ENCODE peak calls at places on chromosomes 13 and 19, in four cellular contexts. F is sigmoid colon, U is Peyer's patch, V is breast epithelium. P is an unnamed sample. For H3K4me1, the result is how much of the 10 kb centered on the place peaks cover.

GRCh38 chr13:42964681-42965305 is 27.2 kb downstream of the EPSTI1 start:
- DNase-seq in F (no peak), U (no peak), V (no peak), P (no peak)

GRCh38 chr13:33797622-33798021 is 20.3 kb upstream of the RFC3 start:
- DNase-seq in F (no peak), U (no peak), V (no peak), P (no peak)

GRCh38 chr13:80224468-80224867 is 116.5 kb downstream of the SPRY2 start:
- DNase-seq in F (no peak), U (no peak), V (no peak), P (no peak)

GRCh38 chr19:15353908-15354307 is 21.6 kb upstream of the BRD4 start:
- DNase-seq in F (no peak), U (no peak), V (no peak), P (no peak)

GRCh38 chr13:113654591-113655357 is 3.2 kb downstream of the ATP4B start:
- DNase-seq in F (peak), U (peak), V (no peak), P (no peak)

GRCh38 chr13:32904271-32904670 is 112.0 kb upstream of the KL start:
- DNase-seq in F (no peak), U (no peak), V (no peak), P (no peak)

GRCh38 chr13:68323106-68323505 is 1093.0 kb upstream of the PCDH9 start:
- DNase-seq in F (no peak), U (no peak), V (no peak), P (no peak)

GRCh38 chr19:11451942-11452813 is 16.7 kb downstream of the PRKCSH start:
- DNase-seq in F (no peak), U (no peak), V (no peak), P (no peak)

GRCh38 chr19:38079926-38080380 is 144.1 kb downstream of the DPF1 start:
- DNase-seq in F (no peak), U (no peak), V (no peak), P (no peak)

GRCh38 chr13:35164324-35164932 is 222.4 kb downstream of the NBEA start:
- DNase-seq in F (no peak), U (no peak), V (no peak), P (no peak)

GRCh38 chr19:54653181-54653809 is 9.5 kb upstream of the LILRB4 start:
- DNase-seq in F (no peak), U (no peak), V (no peak), P (no peak)

GRCh38 chr19:18401580-18402112 is 4.2 kb upstream of the LRRC25 start:
- DNase-seq in F (peak), U (peak), V (no peak), P (no peak)

GRCh38 chr13:99974296-99974938 is 2.9 kb upstream of the ZIC5 start:
- DNase-seq in F (no peak), U (peak), V (no peak), P (no peak)

GRCh38 chr13:95222733-95223018 is 78.6 kb downstream of the ABCC4 start:
- DNase-seq in F (no peak), U (no peak), V (no peak), P (no peak)

GRCh38 chr13:44578064-44578394 is 1.9 kb upstream of the TSC22D1 start:
- DNase-seq in F (no peak), U (no peak), V (no peak), P (no peak)

DNA sequence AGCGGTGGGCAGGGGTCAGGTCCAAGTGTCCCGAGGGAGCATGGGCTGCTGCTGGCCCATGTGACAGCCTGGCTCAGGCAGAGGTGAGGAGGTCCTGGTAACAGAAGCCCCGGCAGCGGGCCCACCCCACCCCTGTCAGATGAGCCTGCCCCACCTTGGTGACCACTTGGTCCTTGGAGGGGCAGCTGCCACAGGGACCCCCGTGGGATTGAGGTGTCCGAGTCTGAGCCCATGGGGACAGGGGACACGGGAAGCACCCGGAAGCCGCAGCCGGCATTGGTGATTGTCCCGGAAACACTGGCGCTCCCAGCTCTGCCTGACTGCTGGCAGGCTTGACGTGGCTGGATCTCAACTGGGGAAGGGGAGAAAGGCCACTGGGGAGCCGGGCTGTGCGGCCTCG is 149.1 kb downstream of the KDM4B start:
- DNase-seq in F (no peak), U (no peak), V (no peak), P (no peak)
- TF ChIP-seq POLR2A in F (no peak), U (no peak), V (no peak), P (no peak)

DNA sequence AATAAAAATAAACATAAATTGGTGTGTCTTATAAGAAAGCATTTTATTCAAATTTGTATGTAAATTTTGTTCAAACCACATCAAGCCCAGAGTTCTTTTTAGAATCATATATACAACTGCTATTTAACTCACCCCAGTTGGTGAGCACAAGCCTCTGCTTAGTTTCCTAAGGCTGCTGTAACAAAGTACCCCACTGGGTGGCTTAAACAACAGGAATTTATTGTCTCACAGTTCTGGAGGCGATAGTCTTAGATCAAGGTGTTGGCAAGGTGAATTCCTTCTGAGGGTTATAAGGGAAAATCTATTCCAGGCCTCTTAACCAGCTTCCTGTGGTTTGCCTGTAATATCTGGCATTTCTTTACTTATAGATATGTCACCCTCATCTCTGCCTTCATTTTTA is 1133.5 kb downstream of the OLFM4 start:
- DNase-seq in F (no peak), U (no peak), V (no peak), P (no peak)
- TF ChIP-seq CTCF in F (no peak), U (no peak), V (no peak), P (no peak)

GRCh38 chr19:41327499-41328156 is 17.7 kb downstream of the CCDC97 start:
- DNase-seq in F (no peak), U (peak), V (peak), P (peak)

GRCh38 chr19:41325640-41325946 is 15.6 kb downstream of the CCDC97 start:
- DNase-seq in F (no peak), U (no peak), V (no peak), P (no peak)

GRCh38 chr19:41324921-41325639 is 15.1 kb downstream of the CCDC97 start:
- DNase-seq in F (peak), U (peak), V (peak), P (peak)

GRCh38 chr19:41327076-41327475 is 17.1 kb downstream of the CCDC97 start:
- DNase-seq in F (no peak), U (no peak), V (no peak), P (no peak)

GRCh38 chr19:41325947-41326706 is 16.2 kb downstream of the CCDC97 start:
- DNase-seq in F (no peak), U (peak), V (no peak), P (no peak)
- H3K4me1 ChIP-seq in F (half or more), U (half or more), V (under half), P (under half)

GRCh38 chr19:35249848-35250711 is 1.3 kb downstream of the LSR start:
- DNase-seq in F (peak), U (peak), V (no peak), P (no peak)

GRCh38 chr19:35249146-35249847 is 495 bp downstream of the LSR start:
- DNase-seq in F (peak), U (no peak), V (no peak), P (no peak)

GRCh38 chr19:35246466-35247096 is 2.2 kb upstream of the LSR start:
- DNase-seq in F (no peak), U (peak), V (no peak), P (no peak)

GRCh38 chr19:35247526-35248309 is 1.1 kb upstream of the LSR start:
- DNase-seq in F (no peak), U (peak), V (peak), P (peak)

DNA sequence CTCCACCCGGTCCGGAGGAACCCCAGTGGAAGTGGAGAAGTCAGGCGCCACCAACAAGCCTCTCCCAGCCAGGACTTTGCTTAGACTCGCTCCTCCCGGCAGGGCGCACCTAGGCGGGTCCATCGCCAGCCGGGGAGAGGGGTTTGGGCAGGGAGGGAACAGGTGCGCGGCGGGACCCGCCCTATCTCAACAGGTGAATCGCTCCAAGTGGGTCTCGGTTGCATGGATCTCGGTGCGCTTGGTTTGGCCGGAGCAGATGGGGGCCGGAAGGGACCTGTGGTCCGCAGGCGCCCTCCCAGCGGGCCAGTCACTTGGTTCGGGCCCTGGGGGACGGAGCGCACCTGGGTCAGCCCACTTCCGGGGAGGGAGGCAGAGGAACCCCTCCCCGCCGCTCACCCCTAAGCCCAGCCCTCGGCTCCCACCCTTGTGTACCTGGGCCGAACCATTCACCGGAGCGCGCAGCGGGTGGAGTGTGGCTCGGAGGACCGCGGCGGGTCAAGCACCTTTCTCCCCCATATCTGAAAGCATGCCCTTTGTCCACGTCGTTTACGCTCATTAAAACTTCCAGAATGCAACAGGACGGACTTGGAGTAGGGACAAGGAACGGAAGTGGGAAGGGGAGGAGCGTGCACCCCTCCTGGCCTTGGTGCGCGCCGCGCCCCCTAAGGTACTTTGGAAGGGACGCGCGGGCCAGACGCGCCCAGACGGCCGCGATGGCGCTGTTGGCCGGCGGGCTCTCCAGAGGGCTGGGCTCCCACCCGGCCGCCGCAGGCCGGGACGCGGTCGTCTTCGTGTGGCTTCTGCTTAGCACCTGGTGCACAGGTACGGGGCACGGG is at the start of gene LSR:
- DNase-seq in F (no peak), U (peak), V (peak), P (peak)
- TF ChIP-seq POLR2A in F (no peak), U (peak), V (no peak), P (no peak)

DNA sequence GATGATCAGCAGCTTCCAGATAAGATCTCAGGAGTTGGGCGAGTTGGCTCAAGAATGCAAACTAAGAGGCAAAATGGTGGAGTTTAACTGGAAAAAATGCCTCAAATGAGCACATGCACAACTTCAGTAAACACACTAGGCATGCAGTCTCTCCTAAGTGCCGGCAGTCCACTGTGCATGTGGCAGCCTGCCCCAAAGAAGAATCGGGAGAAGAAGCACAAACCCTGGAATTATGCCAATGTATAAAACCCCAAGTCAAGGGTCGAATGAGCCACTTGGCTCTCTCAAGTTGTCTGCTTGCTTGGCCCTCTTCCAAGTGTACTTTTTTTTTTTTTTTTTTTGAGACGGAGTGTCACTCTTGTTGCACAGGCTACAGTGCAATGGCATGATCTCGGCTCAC is 53.3 kb upstream of the SLITRK1 start:
- DNase-seq in F (no peak), U (no peak), V (no peak), P (no peak)
- TF ChIP-seq CTCF in F (no peak), U (no peak), V (no peak), P (no peak)

DNA sequence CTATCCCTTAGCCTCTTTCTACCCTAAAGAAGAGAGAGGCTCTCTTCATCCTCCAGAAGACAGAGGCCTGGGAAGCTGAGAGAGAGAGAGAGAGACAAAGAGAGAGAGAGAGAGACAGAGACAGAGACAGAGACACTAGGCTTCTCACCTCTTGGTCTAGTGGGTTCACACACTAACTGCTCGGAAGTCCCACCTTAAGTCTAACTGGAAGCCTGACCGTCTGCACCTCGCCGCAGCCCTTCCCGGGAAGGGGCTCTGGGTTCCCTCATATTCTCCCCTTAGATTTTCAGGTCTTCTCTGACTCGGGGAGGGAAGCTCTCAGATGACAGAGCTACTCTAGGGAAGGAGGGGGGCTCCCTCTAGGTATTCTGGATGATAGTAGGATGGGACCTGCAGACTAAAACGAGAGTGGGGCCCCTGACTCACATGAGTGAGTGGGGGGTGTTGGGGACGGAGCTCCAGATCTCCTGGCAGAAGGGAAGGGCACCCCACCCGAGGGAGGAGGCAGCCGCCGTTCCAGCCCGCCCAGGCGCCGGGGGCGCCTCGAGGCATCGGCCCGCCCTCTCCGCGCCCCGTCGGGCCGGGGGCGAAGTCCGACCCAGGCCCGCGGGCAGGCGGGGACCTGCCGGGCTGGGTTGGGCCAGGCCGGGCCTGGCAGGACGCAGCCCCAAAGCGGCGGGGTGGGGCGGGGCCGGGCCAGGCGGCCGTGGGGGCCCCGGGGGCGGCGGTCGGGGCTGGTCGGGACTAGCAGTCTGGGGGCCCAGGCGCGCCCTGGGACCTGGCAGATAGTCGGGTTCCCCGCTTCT is 2.0 kb upstream of the JUNB start:
- DNase-seq in F (no peak), U (no peak), V (no peak), P (no peak)
- H3K4me1 ChIP-seq in F (half or more), U (under half), V (under half), P (under half)